ENCODE peak calls at places on chromosomes 5 and 9, in four cellular contexts. X, W, V and A are unnamed samples.

GRCh38 chr5:595285-595684 is 16.9 kb upstream of the CEP72 start:
- DNase-seq in W (no peak), X (no peak), V (no peak), A (no peak)

GRCh38 chr9:135522137-135522877 is 1.1 kb downstream of the LCN1 start:
- DNase-seq in W (no peak), V (no peak), X (no peak), A (no peak)

GRCh38 chr9:4927701-4928100 is 57.4 kb upstream of the JAK2 start:
- DNase-seq in W (no peak), X (no peak), V (no peak), A (no peak)

GRCh38 chr5:123089572-123089970 is 530 bp downstream of the PRDM6 start:
- DNase-seq in W (no peak), V (peak; percentile 45), X (no peak), A (no peak)

GRCh38 chr9:93904649-93905472 is 50.3 kb downstream of the BARX1 start:
- DNase-seq in W (no peak), X (no peak), V (no peak), A (no peak)

GRCh38 chr5:56561-57290 is 35.2 kb upstream of the PLEKHG4B start:
- DNase-seq in W (peak; percentile 81), V (peak; percentile 36), X (no peak), A (no peak)

GRCh38 chr5:100576217-100576751 is 41.1 kb downstream of the FAM174A start:
- DNase-seq in X (no peak), V (no peak), W (no peak), A (no peak)

GRCh38 chr9:111839387-111839786 is 44.6 kb upstream of the SHOC1 start:
- DNase-seq in V (no peak), X (no peak), W (no peak), A (no peak)

GRCh38 chr9:18396102-18396728 is 77.7 kb upstream of the ADAMTSL1 start:
- DNase-seq in V (peak; percentile 24), X (no peak), W (no peak), A (no peak)

GRCh38 chr5:113378960-113379541 is 55.7 kb downstream of the TSSK1B start:
- DNase-seq in X (peak; percentile 7), W (no peak), V (peak; percentile 56), A (peak; percentile 10)

GRCh38 chr9:75010570-75010969 is 17.5 kb downstream of the CARNMT1 start:
- DNase-seq in W (no peak), V (no peak), X (no peak), A (no peak)

GRCh38 chr5:115354246-115354645 is 57.8 kb upstream of the CCDC112 start:
- DNase-seq in W (no peak), V (no peak), X (no peak), A (no peak)

GRCh38 chr5:2806176-2806575 is 54.7 kb upstream of the IRX2 start:
- DNase-seq in V (no peak), W (no peak), X (no peak), A (no peak)

GRCh38 chr9:23683021-23683431 is 143.0 kb downstream of the ELAVL2 start:
- DNase-seq in V (no peak), W (no peak), X (no peak), A (no peak)

GRCh38 chr9:128723352-128723865 is 518 bp downstream of the ZDHHC12 start:
- DNase-seq in W (no peak), V (no peak), X (no peak), A (no peak)

GRCh38 chr9:32866292-32866691 is 83.0 kb downstream of the TMEM215 start:
- DNase-seq in W (no peak), X (no peak), V (no peak), A (no peak)

GRCh38 chr5:143258559-143259253 is 144.8 kb downstream of the NR3C1 start:
- DNase-seq in W (no peak), X (no peak), V (no peak), A (no peak)

GRCh38 chr5:60958712-60959111 is 13.7 kb downstream of the NDUFAF2 start:
- DNase-seq in V (no peak), W (no peak), X (no peak), A (no peak)

GRCh38 chr9:88583901-88584596 is 49.1 kb downstream of the NXNL2 start:
- DNase-seq in W (peak; percentile 48), V (no peak), X (no peak), A (peak; percentile 34)

GRCh38 chr9:26324787-26325186 is 567.8 kb downstream of the CAAP1 start:
- DNase-seq in W (no peak), X (no peak), V (no peak), A (no peak)

GRCh38 chr9:76394896-76395244 is 644 bp upstream of the RFK start:
- DNase-seq in W (no peak), V (peak; percentile 85), X (no peak), A (no peak)

GRCh38 chr9:89466451-89467277 is 31.2 kb downstream of the SEMA4D start:
- DNase-seq in X (no peak), V (no peak), W (no peak), A (no peak)

GRCh38 chr5:36740259-36740898 is 134.0 kb downstream of the SLC1A3 start:
- DNase-seq in W (no peak), X (no peak), V (no peak), A (no peak)

GRCh38 chr5:174020928-174021304 is 24.6 kb upstream of the NSG2 start:
- DNase-seq in X (no peak), V (no peak), W (no peak), A (no peak)

GRCh38 chr5:143887302-143887638 is 75.3 kb downstream of the HMHB1 start:
- DNase-seq in W (no peak), X (no peak), V (no peak), A (peak; percentile 51)

GRCh38 chr9:30913331-30913730 is 1471.1 kb upstream of the ACO1 start:
- DNase-seq in V (no peak), X (no peak), W (no peak), A (no peak)

GRCh38 chr9:112037281-112038016 is 137.6 kb downstream of the SUSD1 start:
- DNase-seq in V (no peak), X (peak; percentile 29), W (no peak), A (peak; percentile 96)

GRCh38 chr5:150377964-150378694 is 20.6 kb downstream of the TCOF1 start:
- DNase-seq in X (no peak), V (peak; percentile 23), W (no peak), A (peak; percentile 68)

GRCh38 chr5:158139161-158139560 is 280.2 kb upstream of the CLINT1 start:
- DNase-seq in W (no peak), V (peak; percentile 4), X (no peak), A (no peak)

GRCh38 chr5:135703026-135703550 is 124.3 kb upstream of the CXCL14 start:
- DNase-seq in V (no peak), X (no peak), W (no peak), A (no peak)

GRCh38 chr9:38643456-38644173 is 23.2 kb upstream of the ANKRD18A start:
- DNase-seq in V (no peak), W (no peak), X (no peak), A (no peak)

GRCh38 chr9:69571032-69571431 is 101.1 kb downstream of the APBA1 start:
- DNase-seq in V (no peak), W (no peak), X (no peak), A (no peak)

GRCh38 chr9:134026561-134026960 is 1.3 kb downstream of the BRD3OS start:
- DNase-seq in W (no peak), X (no peak), V (no peak), A (no peak)
- H3K4me3 ChIP-seq in W (no peak overlapping the region), X (peak overlapping the region; percentile 92), V (no peak overlapping the region), A (peak overlapping the region; percentile 89)

DNA sequence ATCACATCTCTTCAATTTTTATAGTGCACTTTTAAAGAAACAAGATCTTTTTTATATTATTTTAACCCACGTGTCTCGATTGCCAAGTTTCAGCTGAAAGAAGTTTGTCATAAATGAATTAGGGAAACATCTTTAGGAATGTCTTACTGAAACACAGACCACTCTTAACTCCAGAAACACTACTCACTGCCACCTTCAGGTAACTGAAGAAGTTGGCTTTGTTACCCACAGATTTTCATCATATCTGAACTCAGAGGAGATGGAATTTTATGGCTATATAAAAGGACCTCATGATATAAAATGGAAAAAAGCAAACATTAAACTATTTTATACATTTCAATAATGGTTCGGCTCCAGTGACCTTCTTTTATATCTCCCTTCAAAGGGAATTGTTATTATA is 158.0 kb downstream of the SEMA5A start:
- DNase-seq in V (no peak), X (no peak), W (no peak), A (no peak)
- TF ChIP-seq CTCF in V (no peak), X (no peak), W (no peak), A (peak; percentile 18)

DNA sequence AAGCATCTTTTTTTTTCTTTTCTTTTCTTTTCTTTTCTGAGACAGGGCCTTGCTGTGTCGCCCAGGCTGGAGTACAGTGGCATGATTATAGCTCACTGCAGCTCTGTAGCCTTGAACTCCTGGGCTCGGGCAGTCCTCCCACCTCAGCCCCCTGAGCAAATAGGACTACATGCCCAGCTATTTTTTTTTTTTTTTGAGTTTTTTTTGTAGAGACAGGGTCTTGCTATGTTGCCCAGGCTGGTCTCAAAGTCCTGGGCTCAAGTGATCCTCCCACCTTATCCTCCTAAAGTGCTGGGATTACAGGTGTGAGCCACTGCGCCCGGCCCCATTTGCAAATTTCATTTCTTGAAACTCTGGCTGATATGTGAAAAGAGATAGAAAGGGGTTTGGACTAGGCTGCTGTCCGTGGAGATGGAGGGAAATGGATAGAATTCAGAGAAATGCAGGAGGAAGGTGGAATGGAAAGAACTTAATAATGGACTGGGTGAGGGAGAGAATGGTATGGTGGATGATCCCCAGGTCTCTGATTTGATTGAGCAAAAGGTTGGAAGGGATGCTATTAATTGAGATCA is 32.9 kb downstream of the TNFAIP8 start:
- DNase-seq in X (no peak), V (no peak), W (no peak), A (no peak)
- H3K4me3 ChIP-seq in X (no peak overlapping the region), V (no peak overlapping the region), W (no peak overlapping the region), A (no peak overlapping the region)

GRCh38 chr5:94893404-94894145 is 275.1 kb downstream of the SLF1 start:
- DNase-seq in X (no peak), W (no peak), V (peak; percentile 12), A (no peak)
- TF ChIP-seq CTCF in X (no peak), W (no peak), V (peak; percentile 22), A (peak; percentile 45)